ENCODE peak calls at places on chromosome 16, in ten cellular contexts. H, V, J, S, T, U, Q, D, N and E are unnamed samples.

GRCh38 chr16:81678326-81679095 is 100.6 kb upstream of the PLCG2 start:
- DNase-seq in T (no peak), V (no peak), S (no peak), J (peak; percentile 73), U (no peak), Q (no peak), H (no peak), N (no peak), D (no peak), E (no peak)

GRCh38 chr16:3745751-3746355 is 28.5 kb upstream of the TRAP1 start:
- DNase-seq in H (no peak), T (no peak), Q (peak; percentile 70), S (no peak), U (no peak), D (no peak), V (no peak), N (peak; percentile 14), J (no peak), E (no peak)

GRCh38 chr16:228151-228855 is 946 bp downstream of the LUC7L start:
- DNase-seq in J (no peak), D (no peak), U (no peak), T (peak; percentile 28), N (peak; percentile 54), V (peak; percentile 22), H (no peak), S (peak; percentile 80), Q (peak; percentile 23), E (no peak)

GRCh38 chr16:89013692-89014455 is 36.9 kb upstream of the CBFA2T3 start:
- DNase-seq in T (no peak), D (no peak), H (no peak), N (no peak), Q (no peak), U (no peak), V (no peak), S (no peak), J (no peak), E (no peak)

GRCh38 chr16:20844588-20844987 is 38.3 kb downstream of the REXO5 start:
- DNase-seq in S (no peak), H (no peak), J (no peak), V (no peak), D (no peak), N (no peak), T (no peak), Q (no peak), U (no peak), E (no peak)

GRCh38 chr16:47779201-47780016 is 318.3 kb downstream of the PHKB start:
- DNase-seq in T (no peak), D (peak; percentile 11), V (peak; percentile 22), U (peak; percentile 2), N (peak; percentile 45), H (no peak), Q (peak; percentile 52), S (peak; percentile 57), J (no peak), E (no peak)

GRCh38 chr16:22933173-22933572 is 119.2 kb downstream of the HS3ST2 start:
- DNase-seq in H (peak; percentile 44), T (peak; percentile 23), Q (no peak), N (no peak), U (peak; percentile 32), V (no peak), J (no peak), S (no peak), D (peak; percentile 10), E (no peak)

GRCh38 chr16:65418435-65418834 is 296.6 kb upstream of the CDH11 start:
- DNase-seq in D (no peak), N (no peak), T (no peak), H (no peak), S (no peak), V (no peak), Q (peak; percentile 19), J (no peak), U (no peak), E (no peak)

GRCh38 chr16:50133214-50133613 is 19.9 kb upstream of the TENT4B start:
- DNase-seq in S (no peak), H (no peak), J (no peak), V (no peak), N (no peak), D (no peak), T (no peak), U (no peak), Q (no peak), E (no peak)

GRCh38 chr16:57000271-57001025 is 11.1 kb downstream of the NLRC5 start:
- DNase-seq in J (no peak), D (peak; percentile 86), H (no peak), S (peak; percentile 46), V (peak; percentile 92), Q (peak; percentile 91), T (no peak), N (peak; percentile 97), U (no peak), E (no peak)

GRCh38 chr16:19860146-19861030 is 24.3 kb downstream of the GPRC5B start:
- DNase-seq in S (no peak), T (no peak), V (peak; percentile 53), Q (peak; percentile 96), D (no peak), U (peak; percentile 52), J (peak; percentile 74), H (no peak), N (no peak), E (no peak)

GRCh38 chr16:66563574-66564334 is 2.5 kb upstream of the CMTM1 start:
- DNase-seq in U (no peak), H (no peak), T (no peak), V (no peak), J (no peak), S (peak; percentile 68), D (no peak), Q (no peak), N (no peak), E (no peak)

GRCh38 chr16:11190585-11191565 is 65.1 kb downstream of the SOCS1 start:
- DNase-seq in J (no peak), V (peak; percentile 65), S (no peak), T (no peak), D (no peak), Q (peak; percentile 42), U (no peak), H (no peak), N (peak; percentile 79), E (no peak)

GRCh38 chr16:71666928-71667707 is 41.1 kb downstream of the MARVELD3 start:
- DNase-seq in T (no peak), Q (no peak), U (no peak), J (no peak), N (no peak), H (no peak), D (no peak), V (no peak), S (no peak), E (no peak)

GRCh38 chr16:17125671-17126070 is 345.1 kb downstream of the XYLT1 start:
- DNase-seq in D (no peak), Q (no peak), S (no peak), T (no peak), N (peak; percentile 25), U (no peak), J (peak; percentile 47), H (no peak), V (no peak), E (no peak)

GRCh38 chr16:67278773-67279295 is 498 bp upstream of the PLEKHG4 start:
- DNase-seq in V (peak; percentile 58), S (peak; percentile 61), T (no peak), U (no peak), H (no peak), D (no peak), J (no peak), N (peak; percentile 49), Q (no peak), E (peak; percentile 36)

GRCh38 chr16:56980203-56980535 is 9.2 kb upstream of the NLRC5 start:
- DNase-seq in D (no peak), T (no peak), J (no peak), U (no peak), N (no peak), V (no peak), Q (no peak), H (no peak), S (no peak), E (no peak)

GRCh38 chr16:27811881-27812280 is 251.6 kb downstream of the GSG1L start:
- DNase-seq in D (no peak), T (no peak), H (no peak), J (no peak), N (no peak), U (no peak), V (no peak), Q (no peak), S (no peak), E (no peak)

GRCh38 chr16:69150146-69150865 is 17.9 kb downstream of the UTP4 start:
- DNase-seq in J (peak; percentile 65), V (peak; percentile 60), N (peak; percentile 79), U (peak; percentile 84), Q (peak; percentile 77), T (peak; percentile 88), D (peak; percentile 75), S (peak; percentile 69), H (peak; percentile 69), E (peak; percentile 61)

GRCh38 chr16:30065943-30066881 is 652 bp downstream of the ALDOA start:
- DNase-seq in J (no peak), V (peak; percentile 79), H (no peak), N (peak; percentile 90), U (no peak), S (peak; percentile 49), Q (peak; percentile 84), T (peak; percentile 37), D (peak; percentile 36), E (no peak)

GRCh38 chr16:28208131-28208530 is 3.6 kb downstream of the XPO6 start:
- DNase-seq in U (no peak), Q (no peak), D (no peak), J (no peak), N (no peak), T (no peak), S (no peak), V (no peak), H (no peak), E (no peak)

GRCh38 chr16:4945560-4946502 is 8.9 kb upstream of the PPL start:
- DNase-seq in J (peak; percentile 69), V (no peak), S (no peak), Q (no peak), D (no peak), N (peak; percentile 63), U (no peak), T (no peak), H (no peak), E (no peak)

GRCh38 chr16:89093602-89094251 is at the start of gene ACSF3:
- DNase-seq in H (peak; percentile 49), T (peak; percentile 75), Q (peak; percentile 53), J (no peak), V (peak; percentile 88), N (peak; percentile 80), S (peak; percentile 82), D (peak; percentile 51), U (no peak), E (peak; percentile 38)

GRCh38 chr16:30889721-30890120 is 4.2 kb downstream of the BCL7C start:
- DNase-seq in D (no peak), T (no peak), J (no peak), N (no peak), U (no peak), S (no peak), H (no peak), V (no peak), Q (no peak), E (no peak)